ENCODE peak calls at places on chromosomes 6 and 20, in nine cellular contexts. J is T1000; W is naive thymus-derived CD8-positive, alpha-beta T cell; M is AML-193; T is AG08396; B is mammary epithelial cell; V is mesendoderm; C is thoracic aorta; R is NCI-H510A treated with DMSO at 0.1 percent for 48 hours. A is an unnamed sample.

GRCh38 chr20:38601216-38602184 is at the start of gene ARHGAP40:
- DNase-seq in R (no peak), J (no peak), B (peak; percentile 13), T (peak; percentile 39), W (no peak), M (no peak), C (no peak), V (peak; percentile 78), A (peak; percentile 7)

GRCh38 chr6:9623985-9624384 is 790.9 kb downstream of the TFAP2A start:
- DNase-seq in V (no peak), B (no peak), M (no peak), R (no peak), J (no peak), W (no peak), C (no peak), T (no peak), A (peak; percentile 85)

GRCh38 chr6:110338820-110339470 is 19.2 kb downstream of the METTL24 start:
- DNase-seq in W (no peak), J (no peak), C (no peak), T (no peak), M (no peak), V (no peak), B (no peak), R (no peak), A (no peak)

GRCh38 chr20:9515761-9516657 is 1.6 kb downstream of the LAMP5 start:
- DNase-seq in M (no peak), W (no peak), R (peak; percentile 13), V (peak; percentile 59), T (peak; percentile 39), C (no peak), J (no peak), B (no peak), A (no peak)

GRCh38 chr6:44100088-44100550 is 27.1 kb downstream of the MRPL14 start:
- DNase-seq in T (peak; percentile 53), R (peak; percentile 22), M (peak; percentile 60), W (no peak), V (peak; percentile 54), C (no peak), B (no peak), J (no peak), A (peak; percentile 41)

GRCh38 chr6:142883011-142883410 is 62.0 kb downstream of the HIVEP2 start:
- DNase-seq in V (peak; percentile 77), W (no peak), C (no peak), M (no peak), J (no peak), T (no peak), B (no peak), R (no peak), A (no peak)

GRCh38 chr6:147782302-147782701 is 273.8 kb downstream of the SAMD5 start:
- DNase-seq in M (no peak), T (no peak), J (no peak), B (no peak), V (peak; percentile 60), W (no peak), R (peak; percentile 16), C (no peak), A (no peak)

GRCh38 chr20:31440012-31440659 is at the start of gene DEFB123:
- DNase-seq in C (no peak), T (no peak), B (no peak), J (no peak), V (no peak), W (no peak), M (no peak), R (no peak), A (no peak)

GRCh38 chr20:25541676-25542075 is 43.7 kb downstream of the NINL start:
- DNase-seq in V (no peak), T (no peak), R (no peak), M (no peak), B (no peak), W (no peak), J (no peak), C (no peak), A (no peak)

GRCh38 chr6:86937219-86938079 is at the start of gene HTR1E:
- DNase-seq in R (peak; percentile 75), V (no peak), W (no peak), B (peak; percentile 23), T (peak; percentile 55), J (peak; percentile 7), M (no peak), C (no peak), A (peak; percentile 35)

GRCh38 chr20:2858591-2858990 is 14.7 kb upstream of the PTPRA start:
- DNase-seq in C (no peak), V (no peak), J (no peak), R (no peak), M (no peak), B (no peak), T (no peak), W (no peak), A (no peak)

GRCh38 chr6:139841794-139842215 is 467.4 kb upstream of the CITED2 start:
- DNase-seq in V (no peak), C (no peak), M (peak; percentile 76), R (no peak), W (no peak), B (no peak), J (no peak), T (no peak), A (no peak)

GRCh38 chr6:158536084-158536890 is 23.6 kb upstream of the TMEM181 start:
- DNase-seq in R (peak; percentile 65), W (peak; percentile 63), C (no peak), B (peak; percentile 60), J (peak; percentile 60), V (peak; percentile 92), M (no peak), T (peak; percentile 88), A (peak; percentile 89)

GRCh38 chr20:36153754-36154695 is 515 bp upstream of the EPB41L1 start:
- DNase-seq in T (peak; percentile 94), B (peak; percentile 51), W (peak; percentile 39), C (peak; percentile 66), V (peak; percentile 64), M (no peak), R (peak; percentile 60), J (peak; percentile 65), A (no peak)

GRCh38 chr20:62929051-62929538 is 2.8 kb upstream of the DIDO1 start:
- DNase-seq in M (no peak), V (peak; percentile 90), C (no peak), W (peak; percentile 56), J (no peak), R (no peak), B (peak; percentile 59), T (peak; percentile 82), A (peak; percentile 84)

GRCh38 chr6:108581237-108581931 is 20.7 kb downstream of the FOXO3 start:
- DNase-seq in C (no peak), J (no peak), T (peak; percentile 60), R (no peak), V (no peak), W (no peak), M (peak; percentile 89), B (peak; percentile 77), A (no peak)

GRCh38 chr6:142357879-142358278 is 56.1 kb downstream of the ADGRG6 start:
- DNase-seq in W (no peak), J (no peak), R (no peak), B (no peak), C (no peak), V (no peak), T (no peak), M (no peak), A (no peak)

GRCh38 chr20:12057778-12058177 is 140.1 kb downstream of the BTBD3 start:
- DNase-seq in C (no peak), W (no peak), M (no peak), T (no peak), R (no peak), V (no peak), B (no peak), J (no peak), A (no peak)

GRCh38 chr20:11496382-11496781 is 421.3 kb upstream of the BTBD3 start:
- DNase-seq in T (no peak), M (no peak), R (no peak), C (no peak), B (no peak), W (no peak), V (peak; percentile 81), J (no peak), A (peak; percentile 70)

GRCh38 chr20:3612795-3613560 is 50.2 kb downstream of the GFRA4 start:
- DNase-seq in C (no peak), V (no peak), J (no peak), R (peak; percentile 55), B (no peak), T (no peak), M (no peak), W (no peak), A (no peak)

GRCh38 chr20:48096957-48097890 is 311.9 kb upstream of the SULF2 start:
- DNase-seq in V (peak; percentile 22), R (no peak), T (no peak), C (no peak), J (no peak), W (no peak), B (no peak), M (no peak), A (no peak)

GRCh38 chr20:62215020-62215990 is 4.8 kb downstream of the HRH3 start:
- DNase-seq in V (no peak), J (no peak), T (no peak), R (peak; percentile 29), C (no peak), B (no peak), W (no peak), M (no peak), A (no peak)

GRCh38 chr6:123091091-123091895 is 95.3 kb downstream of the CLVS2 start:
- DNase-seq in T (no peak), J (peak; percentile 34), B (peak; percentile 92), W (no peak), C (no peak), M (no peak), V (no peak), R (no peak), A (peak; percentile 47)

GRCh38 chr20:36017034-36017951 is 48.9 kb downstream of the CNBD2 start:
- DNase-seq in T (peak; percentile 65), R (no peak), J (no peak), V (no peak), M (no peak), W (no peak), B (no peak), C (no peak), A (no peak)

GRCh38 chr6:11492444-11493300 is 44.9 kb upstream of the TMEM170B start:
- DNase-seq in J (no peak), C (no peak), W (no peak), B (peak; percentile 19), R (no peak), V (no peak), M (no peak), T (no peak), A (peak; percentile 64)

GRCh38 chr6:133339543-133340384 is 98.6 kb downstream of the EYA4 start:
- DNase-seq in J (no peak), W (no peak), T (no peak), M (no peak), B (peak; percentile 16), V (no peak), C (no peak), R (no peak), A (no peak)

GRCh38 chr6:81451787-81452186 is 300.7 kb downstream of the TENT5A start:
- DNase-seq in C (no peak), R (peak; percentile 56), T (peak; percentile 51), V (peak; percentile 65), M (no peak), J (peak; percentile 8), B (peak; percentile 18), W (no peak), A (peak; percentile 38)

GRCh38 chr6:116648161-116648560 is 20.4 kb downstream of the ZUP1 start:
- DNase-seq in W (no peak), B (no peak), T (no peak), M (no peak), R (no peak), V (no peak), C (no peak), J (no peak), A (no peak)

GRCh38 chr6:13229205-13230085 is 98.9 kb downstream of the TBC1D7 start:
- DNase-seq in B (no peak), J (no peak), T (no peak), V (peak; percentile 72), R (no peak), M (no peak), W (no peak), C (no peak), A (no peak)

GRCh38 chr6:53107091-53107490 is 41.5 kb downstream of the GCM1 start:
- DNase-seq in R (no peak), V (no peak), T (peak; percentile 39), C (no peak), W (no peak), B (peak; percentile 62), M (no peak), J (no peak), A (no peak)

GRCh38 chr20:34536798-34537394 is 20.7 kb downstream of the DYNLRB1 start:
- DNase-seq in V (peak; percentile 53), B (no peak), W (peak; percentile 21), M (no peak), T (no peak), R (peak; percentile 29), J (no peak), C (no peak), A (peak; percentile 49)

A was measured in trophoblast cell.